ENCODE peak calls at places on chromosomes 16 and 17, in four cellular contexts. M is CD8-positive, alpha-beta T cell; P is effector memory CD4-positive, alpha-beta T cell; Z is T-helper 17 cell. G is an unnamed sample. For H3K9me3, the result is how much of the 10 kb centered on the place peaks cover.

GRCh38 chr17:574061-574460 is 140.6 kb downstream of the VPS53 start:
- DNase-seq in Z (no peak), M (no peak), P (no peak), G (no peak)

GRCh38 chr16:22222006-22222405 is 15.9 kb downstream of the EEF2K start:
- DNase-seq in M (no peak), P (no peak), Z (no peak), G (no peak)

GRCh38 chr17:38969281-38969680 is 2.1 kb upstream of the FBXO47 start:
- DNase-seq in P (no peak), M (no peak), Z (no peak), G (no peak)

GRCh38 chr17:29140631-29141483 is 39.3 kb downstream of the MYO18A start:
- DNase-seq in Z (peak), M (peak), P (peak), G (peak)

GRCh38 chr16:61374071-61374470 is 662.2 kb downstream of the CDH8 start:
- DNase-seq in Z (no peak), M (no peak), P (no peak), G (no peak)

GRCh38 chr17:39197380-39198185 is at the start of gene CACNB1:
- DNase-seq in M (peak), P (peak), Z (peak), G (peak)

GRCh38 chr17:63675607-63676539 is 24.1 kb downstream of the LIMD2 start:
- DNase-seq in M (no peak), Z (no peak), P (no peak), G (no peak)

GRCh38 chr17:63911657-63912100 is 621 bp upstream of the CSHL1 start:
- DNase-seq in P (peak), M (peak), Z (peak), G (peak)

GRCh38 chr17:65902831-65903549 is 288.9 kb downstream of the CEP112 start:
- DNase-seq in P (no peak), M (no peak), Z (no peak), G (no peak)

GRCh38 chr16:13708361-13708760 is 211.6 kb upstream of the ERCC4 start:
- DNase-seq in Z (no peak), M (no peak), P (no peak), G (no peak)

GRCh38 chr16:51562896-51563295 is 411.8 kb upstream of the SALL1 start:
- DNase-seq in P (no peak), Z (no peak), M (no peak), G (no peak)

GRCh38 chr17:68344701-68345136 is 53.4 kb downstream of the ARSG start:
- DNase-seq in P (peak), Z (peak), M (peak), G (peak)

GRCh38 chr17:81154961-81155360 is 10.3 kb upstream of the PVALEF start:
- DNase-seq in M (no peak), P (no peak), Z (no peak), G (no peak)

GRCh38 chr16:55643161-55643970 is 12.4 kb upstream of the SLC6A2 start:
- DNase-seq in P (no peak), M (no peak), Z (no peak), G (no peak)

GRCh38 chr17:21015564-21015963 is 27.2 kb downstream of the USP22 start:
- DNase-seq in P (no peak), Z (no peak), M (no peak), G (no peak)

GRCh38 chr16:60230666-60231065 is 1496.5 kb upstream of the GOT2 start:
- DNase-seq in P (no peak), Z (no peak), M (no peak), G (no peak)

GRCh38 chr17:45895304-45895968 is 1.1 kb downstream of the MAPT start:
- DNase-seq in P (peak), M (no peak), Z (peak), G (no peak)

GRCh38 chr17:17738901-17739300 is 57.6 kb downstream of the RAI1 start:
- DNase-seq in M (no peak), Z (no peak), P (no peak), G (no peak)

GRCh38 chr17:15341966-15342365 is 569 bp upstream of the TEKT3 start:
- DNase-seq in P (no peak), M (no peak), Z (no peak), G (no peak)

GRCh38 chr16:1308036-1308976 is 1.1 kb upstream of the UBE2I start:
- DNase-seq in M (no peak), Z (no peak), P (no peak), G (no peak)

GRCh38 chr16:546909-547770 is 13.1 kb upstream of the PRR35 start:
- DNase-seq in P (no peak), M (peak), Z (no peak), G (peak)

GRCh38 chr17:5837055-5837491 is 233.1 kb upstream of the WSCD1 start:
- DNase-seq in P (no peak), Z (no peak), M (no peak), G (no peak)

GRCh38 chr16:73846292-73846849 is 450.2 kb upstream of the PSMD7 start:
- DNase-seq in Z (no peak), P (no peak), M (no peak), G (no peak)

GRCh38 chr17:32104158-32104557 is 38.1 kb upstream of the RHOT1 start:
- DNase-seq in Z (no peak), P (no peak), M (no peak), G (no peak)

GRCh38 chr17:39517224-39517623 is 55.9 kb downstream of the CDK12 start:
- DNase-seq in Z (no peak), M (no peak), P (no peak), G (no peak)

GRCh38 chr17:63406689-63407330 is 39.3 kb downstream of the CYB561 start:
- DNase-seq in M (peak), P (peak), Z (peak), G (peak)

GRCh38 chr17:61832463-61832862 is 30.9 kb downstream of the BRIP1 start:
- DNase-seq in M (no peak), P (no peak), Z (no peak), G (no peak)

DNA sequence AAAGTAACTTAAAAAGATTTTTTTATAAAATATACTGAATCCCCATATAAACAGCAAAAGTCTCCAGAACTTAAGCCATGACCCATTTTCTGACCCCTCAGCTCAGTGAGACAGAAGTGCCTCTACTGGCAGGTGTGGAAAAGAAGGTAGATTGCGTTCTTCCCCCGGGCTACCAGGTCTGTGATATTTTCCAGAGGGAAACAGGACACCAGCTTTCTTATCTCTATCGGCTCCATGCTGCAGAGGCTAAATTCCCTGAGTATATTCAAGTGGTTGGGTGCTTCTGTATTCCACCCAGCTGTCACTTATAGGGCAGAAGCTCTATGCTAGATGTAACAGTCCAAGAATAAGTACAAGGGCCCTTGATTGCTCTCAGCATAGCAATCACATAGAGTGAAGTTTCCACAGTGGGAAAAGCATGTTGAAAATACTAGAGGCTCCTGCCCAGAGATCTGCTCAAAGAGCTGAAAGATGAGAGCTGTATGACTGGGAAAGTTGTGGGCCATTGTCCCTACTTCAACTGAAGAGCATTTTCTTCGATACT is 687.3 kb downstream of the CDH11 start:
- DNase-seq in Z (no peak), P (no peak), M (no peak), G (no peak)
- H3K9me3 ChIP-seq in Z (under half), P (under half), M (under half), G (under half)

GRCh38 chr17:22272363-22273146 is 580.2 kb downstream of the KCNJ18 start:
- DNase-seq in P (no peak), Z (no peak), M (no peak), G (no peak)

GRCh38 chr17:22268912-22269220 is 576.5 kb downstream of the KCNJ18 start:
- DNase-seq in P (no peak), Z (no peak), M (no peak), G (no peak)

GRCh38 chr17:22273308-22273707 is 581.0 kb downstream of the KCNJ18 start:
- DNase-seq in Z (no peak), P (no peak), M (no peak), G (no peak)

GRCh38 chr17:22268214-22268911 is 576.0 kb downstream of the KCNJ18 start:
- DNase-seq in M (no peak), Z (no peak), P (no peak), G (no peak)

DNA sequence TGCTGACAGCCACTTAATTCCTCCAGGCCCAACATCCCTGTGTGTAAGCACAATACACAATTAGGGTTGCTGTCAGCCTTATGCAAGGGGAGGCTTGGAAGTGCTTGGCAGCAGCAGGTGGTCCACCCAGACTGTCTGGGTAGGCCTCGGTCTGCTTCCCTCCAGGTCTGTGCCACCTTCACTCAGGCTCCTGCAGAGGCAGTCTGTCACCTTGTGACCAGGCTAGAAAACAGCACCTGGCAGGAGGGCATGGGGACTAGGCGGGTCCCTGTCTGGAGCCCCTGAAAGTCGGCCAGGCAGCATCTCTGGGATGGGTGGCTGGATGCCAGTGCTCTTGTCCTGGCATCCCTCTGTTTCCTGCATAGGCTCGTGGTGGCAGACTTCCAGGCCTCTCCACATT is 578.1 kb downstream of the KCNJ18 start:
- DNase-seq in M (no peak), Z (no peak), P (no peak), G (no peak)
- H3K9me3 ChIP-seq in M (under half), Z (under half), P (under half), G (under half)

GRCh38 chr16:3223913-3224515 is 10.9 kb downstream of the ZNF200 start:
- DNase-seq in M (no peak), Z (no peak), P (no peak), G (no peak)
- H3K9me3 ChIP-seq in M (under half), Z (under half), P (under half), G (under half)

DNA sequence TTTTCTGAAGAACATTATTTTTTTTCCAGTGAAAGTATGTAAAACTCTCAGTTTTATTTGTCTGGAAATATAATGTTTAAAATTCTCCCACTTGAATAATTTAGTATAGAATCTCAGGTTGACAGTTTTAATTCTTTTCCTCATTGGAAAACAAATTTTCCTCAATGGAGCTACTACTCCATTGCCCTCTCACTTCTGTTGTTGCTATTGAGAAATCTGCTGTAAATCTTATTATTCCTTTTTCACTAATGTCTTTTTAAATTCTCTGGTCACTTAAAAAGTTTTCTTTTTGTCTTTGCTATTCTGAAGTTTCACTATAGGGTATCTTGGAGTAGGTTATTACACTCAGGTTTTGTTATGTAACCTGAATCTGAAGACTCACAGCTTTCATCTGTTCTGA is 216.1 kb upstream of the PMFBP1 start:
- DNase-seq in Z (no peak), P (no peak), M (no peak), G (no peak)
- H3K9me3 ChIP-seq in Z (under half), P (under half), M (under half), G (under half)

DNA sequence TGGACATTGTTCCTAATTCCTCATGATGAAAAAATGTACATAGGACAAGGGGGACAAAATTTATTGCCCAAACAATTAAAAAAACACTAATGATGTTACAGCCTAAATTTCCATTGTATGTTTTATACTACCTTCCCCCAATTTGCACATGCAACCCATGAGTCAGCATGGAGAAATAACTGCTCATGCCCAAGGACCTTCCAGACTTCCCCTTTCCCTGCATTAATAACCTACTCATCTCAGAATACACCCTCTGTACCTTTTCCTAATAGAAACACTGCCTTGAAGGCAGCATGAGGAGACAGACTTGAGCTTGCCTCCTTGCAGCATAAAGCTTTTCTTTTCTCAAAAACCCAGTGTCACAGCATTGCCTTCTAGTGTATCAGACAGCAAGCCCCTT is 2402.8 kb downstream of the TP53TG3F start:
- DNase-seq in Z (no peak), P (no peak), M (no peak), G (no peak)
- H3K9me3 ChIP-seq in Z (under half), P (under half), M (under half), G (under half)

GRCh38 chr17:71200597-71200996 is 920.2 kb upstream of the SOX9 start:
- DNase-seq in M (no peak), P (no peak), Z (no peak), G (no peak)

GRCh38 chr17:71203953-71204352 is 916.9 kb upstream of the SOX9 start:
- DNase-seq in M (no peak), P (no peak), Z (no peak), G (no peak)

GRCh38 chr17:71201639-71202038 is 919.2 kb upstream of the SOX9 start:
- DNase-seq in Z (no peak), P (no peak), M (no peak), G (no peak)

GRCh38 chr17:71208111-71208704 is 912.6 kb upstream of the SOX9 start:
- DNase-seq in Z (no peak), M (no peak), P (no peak), G (no peak)

GRCh38 chr17:71202449-71202848 is 918.4 kb upstream of the SOX9 start:
- DNase-seq in Z (no peak), M (no peak), P (no peak), G (no peak)
- H3K9me3 ChIP-seq in Z (under half), M (under half), P (under half), G (under half)

DNA sequence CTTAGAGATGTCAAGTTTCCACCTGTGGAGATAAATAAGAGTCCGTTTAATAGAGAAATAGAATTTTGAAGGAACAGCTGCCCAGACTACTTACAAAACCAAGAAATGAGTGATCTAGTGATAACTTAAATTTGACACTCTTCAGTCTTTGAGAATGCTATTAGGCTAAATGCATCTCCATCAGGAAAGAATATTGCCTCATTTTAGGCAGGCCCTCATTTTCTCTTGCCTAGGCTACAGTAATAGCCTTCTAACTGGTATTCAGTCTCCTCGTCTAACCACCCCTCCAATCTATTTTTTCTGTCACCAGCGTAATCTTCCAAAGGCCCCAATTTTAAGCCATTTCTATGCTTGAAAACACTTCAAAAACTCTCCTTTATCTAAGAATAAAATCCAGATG is 537.8 kb upstream of the CA10 start:
- DNase-seq in P (no peak), M (no peak), Z (no peak), G (no peak)
- H3K9me3 ChIP-seq in P (under half), M (under half), Z (under half), G (under half)

DNA sequence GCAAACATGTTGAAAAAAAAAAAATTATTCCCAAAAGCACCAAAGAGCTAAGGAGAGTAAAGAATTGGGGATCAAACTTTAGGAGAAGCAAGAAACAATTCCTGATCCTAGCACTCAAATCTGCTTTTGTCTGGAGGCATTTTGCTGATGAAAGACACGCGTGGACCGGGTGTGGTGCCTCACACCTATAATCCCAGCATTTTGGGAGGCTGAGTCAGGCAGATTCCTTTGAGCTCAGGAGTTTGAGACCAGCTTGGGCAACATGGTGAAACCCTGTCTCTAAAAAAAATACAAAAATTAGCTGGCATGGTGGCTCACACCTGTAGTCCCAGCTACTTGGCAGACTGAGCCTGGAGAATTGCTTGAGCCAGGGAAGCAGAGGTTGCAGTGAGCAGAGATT is 35.4 kb downstream of the ZFP90 start:
- DNase-seq in Z (no peak), P (no peak), M (no peak), G (no peak)
- H3K9me3 ChIP-seq in Z (under half), P (under half), M (under half), G (under half)

GRCh38 chr16:35142809-35143192 is 1683.4 kb downstream of the TP53TG3F start:
- DNase-seq in P (no peak), Z (no peak), M (no peak), G (no peak)
- H3K9me3 ChIP-seq in P (under half), Z (under half), M (under half), G (under half)

G was measured in CD8-positive, alpha-beta memory T cell.